ENCODE peak calls at places on chromosomes 1 and 21, in seven cellular contexts. Z is EH; D is stimulated activated CD4-positive, alpha-beta T cell treated with anti-CD3 and anti-CD28 coated beads, Interleukin-4, amount 100 ng/mL, for 48 hours; H is choroid plexus epithelial cell; J is right cardiac atrium; U is A172; M is mesendoderm. N is an unnamed sample.

GRCh38 chr1:50893466-50893865 is 66.6 kb downstream of the FAF1 start:
- DNase-seq in M (no peak), J (no peak), D (no peak), U (no peak), Z (no peak), H (no peak), N (no peak)

GRCh38 chr1:155918660-155919059 is 7.5 kb upstream of the RIT1 start:
- DNase-seq in J (no peak), D (no peak), H (no peak), Z (no peak), M (no peak), U (no peak), N (no peak)

GRCh38 chr1:203915811-203916210 is 54.4 kb downstream of the SNRPE start:
- DNase-seq in H (peak), U (peak), J (no peak), Z (peak), M (no peak), D (no peak), N (peak)

GRCh38 chr21:25664462-25665070 is 25.5 kb downstream of the JAM2 start:
- DNase-seq in H (no peak), D (no peak), Z (no peak), U (no peak), M (no peak), J (no peak), N (no peak)

GRCh38 chr1:19661721-19662228 is 2.9 kb upstream of the HTR6 start:
- DNase-seq in H (peak), J (peak), D (no peak), U (no peak), M (no peak), Z (peak), N (peak)

GRCh38 chr1:221697924-221698425 is 43.9 kb downstream of the DUSP10 start:
- DNase-seq in M (no peak), Z (peak), H (peak), J (no peak), U (no peak), D (no peak), N (no peak)

GRCh38 chr1:77796695-77797405 is 17.4 kb downstream of the MIGA1 start:
- DNase-seq in H (peak), Z (no peak), D (no peak), U (peak), M (no peak), J (no peak), N (no peak)

GRCh38 chr1:16139473-16139962 is 16.4 kb downstream of the EPHA2 start:
- DNase-seq in D (no peak), J (no peak), M (peak), H (peak), Z (peak), U (peak), N (peak)

GRCh38 chr1:62508187-62508758 is 71.4 kb downstream of the USP1 start:
- DNase-seq in H (peak), U (peak), D (no peak), M (peak), J (no peak), Z (peak), N (peak)